ENCODE peak calls at places on chromosomes 13 and 19, in five cellular contexts. S is brain microvascular endothelial cell, H is HL-60, M is AG04449, N is stomach. I is an unnamed sample.

GRCh38 chr19:46471778-46472543 is 598 bp upstream of the PNMA8A start:
- DNase-seq in H (no peak), S (no peak), M (no peak), N (no peak), I (no peak)

GRCh38 chr19:50427997-50428425 is 4.7 kb upstream of the MYBPC2 start:
- DNase-seq in H (peak), S (peak), N (peak), M (peak), I (peak)

GRCh38 chr13:74045583-74045982 is 88.6 kb downstream of the KLF12 start:
- DNase-seq in M (no peak), N (no peak), S (no peak), H (no peak), I (no peak)

GRCh38 chr13:99501952-99502310 is 659 bp downstream of the TM9SF2 start:
- DNase-seq in M (no peak), N (peak), H (peak), S (peak), I (no peak)

GRCh38 chr19:460877-461609 is at the start of gene SHC2:
- DNase-seq in S (no peak), N (peak), H (no peak), M (no peak), I (no peak)

GRCh38 chr13:26423634-26424033 is 133.8 kb upstream of the WASF3 start:
- DNase-seq in M (no peak), S (no peak), H (no peak), N (no peak), I (no peak)

GRCh38 chr19:46732966-46733692 is 12.7 kb upstream of the FKRP start:
- DNase-seq in M (no peak), N (no peak), S (peak), H (peak), I (no peak)

GRCh38 chr19:28468701-28469459 is 744.1 kb downstream of the UQCRFS1 start:
- DNase-seq in H (peak), N (no peak), M (no peak), S (peak), I (no peak)

GRCh38 chr19:30017172-30017571 is 75.1 kb downstream of the URI1 start:
- DNase-seq in N (no peak), S (no peak), H (no peak), M (no peak), I (no peak)

GRCh38 chr13:81540777-81541176 is 1199.9 kb upstream of the SPRY2 start:
- DNase-seq in H (no peak), S (no peak), M (no peak), N (no peak), I (no peak)

GRCh38 chr19:35206379-35206778 is 22.2 kb downstream of the FAM187B start:
- DNase-seq in H (no peak), N (no peak), M (no peak), S (no peak), I (no peak)

GRCh38 chr13:51776179-51776578 is 27.8 kb downstream of the DHRS12 start:
- DNase-seq in S (no peak), H (no peak), N (no peak), M (no peak), I (no peak)

GRCh38 chr19:35471946-35472345 is 18.3 kb downstream of the KRTDAP start:
- DNase-seq in M (no peak), N (no peak), S (no peak), H (no peak), I (no peak)

GRCh38 chr13:89951341-89951740 is 1396.1 kb upstream of the MIR17HG start:
- DNase-seq in S (no peak), N (no peak), H (no peak), M (no peak), I (no peak)

GRCh38 chr13:100128373-100128772 is 39.5 kb downstream of the PCCA start:
- DNase-seq in M (no peak), S (peak), H (no peak), N (no peak), I (no peak)

GRCh38 chr19:10419646-10420443 is 493 bp upstream of the PDE4A start:
- DNase-seq in S (peak), H (no peak), N (no peak), M (no peak), I (peak)

GRCh38 chr19:18657590-18658365 is 20.9 kb downstream of the KLHL26 start:
- DNase-seq in N (no peak), M (no peak), S (peak), H (no peak), I (no peak)

DNA sequence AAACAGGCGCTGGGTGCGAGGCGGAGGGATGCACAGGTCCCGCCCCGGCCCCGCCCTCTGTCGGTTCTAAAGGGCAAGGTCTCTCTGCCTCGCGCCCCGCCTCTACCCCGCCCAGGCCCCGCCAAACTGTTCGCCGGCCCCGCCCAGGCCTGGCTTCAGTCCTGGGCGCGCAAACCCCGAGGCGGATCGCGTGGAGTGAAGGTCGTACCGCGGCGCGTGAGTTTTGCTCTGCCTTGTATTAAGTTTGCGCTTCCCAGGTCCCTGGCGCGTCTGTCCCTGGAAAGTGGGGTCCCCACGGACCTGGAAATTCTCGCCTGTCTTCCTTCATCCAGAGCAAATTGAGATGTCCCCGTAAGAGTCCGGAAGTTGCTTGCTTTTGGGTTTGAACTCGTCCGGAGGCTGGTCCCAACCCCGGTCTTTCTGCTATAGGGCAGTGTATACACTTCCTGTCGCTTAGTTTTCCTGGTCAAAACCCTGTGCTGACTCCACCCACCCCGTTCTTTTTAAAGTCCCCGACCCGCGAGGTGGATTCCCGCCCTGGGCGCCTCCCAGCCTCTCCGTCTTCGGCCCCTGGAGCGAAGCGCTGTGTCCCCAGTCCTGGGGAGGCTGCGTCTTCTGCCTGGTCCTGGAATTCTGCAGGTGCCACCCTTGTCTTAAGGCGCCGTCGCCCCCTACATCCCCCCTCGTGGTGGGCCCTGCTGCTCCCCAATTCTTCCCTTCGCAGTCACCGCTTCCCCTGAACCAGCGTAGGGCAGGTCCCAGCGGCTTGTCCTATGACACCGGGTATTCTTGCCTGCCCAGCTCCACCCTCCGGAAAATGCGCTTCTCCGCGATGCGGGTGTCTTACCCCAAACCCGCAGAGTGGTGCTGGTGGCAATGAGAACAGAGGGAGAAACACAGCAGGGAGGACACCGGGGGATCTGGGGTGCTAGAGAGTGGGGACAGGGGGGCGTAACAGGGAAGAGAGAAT is 8.6 kb downstream of the ZNF808 start:
- DNase-seq in N (peak), M (no peak), S (peak), H (no peak), I (peak)
- H3K4me3 ChIP-seq in N (peak), M (peak), S (peak), H (no peak), I (peak)

GRCh38 chr13:40247845-40248244 is 418.6 kb downstream of the FOXO1 start:
- DNase-seq in M (no peak), S (peak), N (no peak), H (no peak), I (no peak)

GRCh38 chr13:40254394-40254793 is 412.0 kb downstream of the FOXO1 start:
- DNase-seq in H (no peak), N (no peak), M (no peak), S (no peak), I (no peak)

GRCh38 chr13:40255551-40255950 is 410.9 kb downstream of the FOXO1 start:
- DNase-seq in M (no peak), N (no peak), H (no peak), S (no peak), I (no peak)

GRCh38 chr13:40252241-40252640 is 414.2 kb downstream of the FOXO1 start:
- DNase-seq in N (no peak), S (no peak), H (no peak), M (no peak), I (no peak)

GRCh38 chr13:40251343-40252032 is 415.0 kb downstream of the FOXO1 start:
- DNase-seq in S (no peak), H (no peak), M (no peak), N (no peak), I (no peak)
- TF ChIP-seq CTCF in S (no peak), H (no peak), M (no peak), N (no peak), I (no peak)

GRCh38 chr19:4829001-4829712 is 2.4 kb downstream of the TICAM1 start:
- DNase-seq in M (no peak), S (no peak), N (peak), H (peak), I (no peak)
- H3K4me3 ChIP-seq in M (peak), S (no peak), N (peak), H (no peak), I (no peak)

DNA sequence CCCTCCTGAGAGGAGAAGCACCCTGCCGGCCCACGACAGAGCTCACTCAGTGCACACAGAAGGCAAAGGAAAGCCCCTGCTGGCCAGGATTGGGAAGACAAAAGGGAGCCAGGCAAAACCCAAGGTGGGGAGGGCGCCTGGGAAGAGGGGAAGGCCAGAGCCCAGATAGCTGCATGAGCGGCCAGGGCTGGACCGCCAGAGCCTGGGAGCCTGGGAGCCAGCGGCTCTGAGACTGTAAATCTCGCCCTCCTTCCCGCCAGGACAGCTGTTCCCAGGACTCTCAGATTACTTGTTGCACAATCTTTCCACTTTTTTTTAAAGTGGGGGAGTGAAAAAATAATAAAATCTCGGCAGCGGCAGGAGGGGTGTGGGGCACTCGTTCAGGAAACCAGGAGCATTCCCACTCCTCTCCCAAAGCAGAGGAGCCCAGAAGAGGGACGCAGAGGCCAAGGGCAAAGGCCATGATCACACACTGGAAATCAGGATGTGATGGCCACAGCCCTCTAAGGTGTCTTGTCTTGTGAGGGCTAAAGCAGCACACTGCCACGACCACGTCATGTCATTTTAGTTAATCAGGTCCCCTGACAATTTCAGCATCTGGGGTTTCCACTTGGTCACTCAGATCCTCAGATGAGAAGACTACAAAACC is 19.6 kb upstream of the EPHX3 start:
- DNase-seq in H (no peak), S (peak), N (peak), M (peak), I (peak)
- TF ChIP-seq CTCF in H (no peak), S (peak), N (no peak), M (peak), I (peak)

GRCh38 chr13:39296193-39296592 is 257.9 kb downstream of the NHLRC3 start:
- DNase-seq in N (no peak), M (no peak), H (no peak), S (no peak), I (no peak)
- H3K4me3 ChIP-seq in N (no peak), M (no peak), H (no peak), S (no peak), I (no peak)

GRCh38 chr13:80419416-80419815 is 78.5 kb upstream of the SPRY2 start:
- DNase-seq in N (no peak), H (no peak), M (no peak), S (no peak), I (no peak)

GRCh38 chr13:80408270-80408669 is 67.3 kb upstream of the SPRY2 start:
- DNase-seq in N (no peak), H (peak), S (no peak), M (no peak), I (no peak)

GRCh38 chr13:80413611-80414010 is 72.7 kb upstream of the SPRY2 start:
- DNase-seq in N (no peak), H (no peak), S (no peak), M (no peak), I (no peak)
- TF ChIP-seq CTCF in N (no peak), H (no peak), S (no peak), M (no peak), I (no peak)

GRCh38 chr13:101412076-101412475 is 4.2 kb downstream of the NALCN start:
- DNase-seq in M (no peak), H (no peak), S (no peak), N (no peak), I (no peak)

GRCh38 chr13:101417501-101417900 is 1.2 kb upstream of the NALCN start:
- DNase-seq in H (no peak), N (no peak), S (no peak), M (no peak), I (no peak)

GRCh38 chr13:101415358-101416174 is 742 bp downstream of the NALCN start:
- DNase-seq in H (no peak), S (no peak), N (no peak), M (no peak), I (no peak)

GRCh38 chr13:101417043-101417406 is 717 bp upstream of the NALCN start:
- DNase-seq in M (no peak), N (no peak), S (peak), H (no peak), I (no peak)

DNA sequence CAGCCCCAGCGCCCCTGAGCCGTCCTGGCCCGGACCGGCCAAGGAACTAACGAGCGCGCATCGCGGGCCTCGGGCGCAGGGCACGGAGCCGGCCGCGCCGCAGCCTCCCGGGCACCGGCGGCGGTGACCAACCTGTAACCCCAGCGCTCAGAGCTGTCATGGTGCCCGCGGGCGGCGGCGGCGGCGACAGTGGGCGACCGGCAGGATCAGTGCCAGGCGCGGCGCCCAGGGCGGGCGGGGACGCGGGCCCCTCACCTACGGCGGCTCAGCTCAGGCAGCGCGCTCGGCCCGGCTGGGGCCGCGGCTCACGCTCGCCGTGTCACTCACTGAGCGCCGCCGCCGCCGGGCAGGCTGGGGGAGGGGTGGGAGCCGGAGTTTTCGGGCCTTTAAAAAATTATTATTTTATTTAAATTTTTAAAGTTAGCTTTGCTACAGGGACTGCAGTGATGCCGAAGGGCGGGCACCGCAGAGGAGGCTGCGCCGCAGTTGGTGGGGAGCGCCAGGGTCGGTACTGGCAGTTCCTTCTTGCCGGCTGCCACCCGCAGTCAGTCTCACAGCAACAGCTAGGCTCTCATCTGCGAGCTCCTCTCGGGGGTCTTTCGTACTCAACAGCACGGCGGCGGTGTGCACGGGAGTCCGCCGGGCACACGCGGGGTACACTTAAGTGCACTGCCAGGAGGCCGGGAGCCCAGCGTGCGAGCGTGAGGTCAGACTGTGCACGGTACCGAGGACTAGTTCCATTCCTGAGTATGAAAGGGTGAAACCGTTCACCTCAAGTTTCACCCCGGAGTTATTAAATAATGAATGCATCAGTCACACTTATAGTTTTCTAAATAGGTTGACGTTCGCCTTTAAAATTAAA is at the start of gene NALCN:
- DNase-seq in H (no peak), M (no peak), S (no peak), N (no peak), I (no peak)
- H3K4me3 ChIP-seq in H (no peak), M (peak), S (peak), N (peak), I (peak)

GRCh38 chr19:16340092-16340491 is 15.5 kb downstream of the KLF2 start:
- DNase-seq in S (peak), N (no peak), M (no peak), H (no peak), I (no peak)

GRCh38 chr19:16340654-16341053 is 16.0 kb downstream of the KLF2 start:
- DNase-seq in N (no peak), S (no peak), M (no peak), H (no peak), I (no peak)

GRCh38 chr19:16337809-16338469 is 13.3 kb downstream of the KLF2 start:
- DNase-seq in H (no peak), S (no peak), N (no peak), M (no peak), I (no peak)

GRCh38 chr19:16339361-16339725 is 14.7 kb downstream of the KLF2 start:
- DNase-seq in N (no peak), H (no peak), M (no peak), S (no peak), I (no peak)

GRCh38 chr19:16338470-16339360 is 14.1 kb downstream of the KLF2 start:
- DNase-seq in H (peak), S (peak), M (no peak), N (no peak), I (peak)
- TF ChIP-seq CTCF in H (no peak), S (peak), M (peak), N (no peak), I (no peak)

DNA sequence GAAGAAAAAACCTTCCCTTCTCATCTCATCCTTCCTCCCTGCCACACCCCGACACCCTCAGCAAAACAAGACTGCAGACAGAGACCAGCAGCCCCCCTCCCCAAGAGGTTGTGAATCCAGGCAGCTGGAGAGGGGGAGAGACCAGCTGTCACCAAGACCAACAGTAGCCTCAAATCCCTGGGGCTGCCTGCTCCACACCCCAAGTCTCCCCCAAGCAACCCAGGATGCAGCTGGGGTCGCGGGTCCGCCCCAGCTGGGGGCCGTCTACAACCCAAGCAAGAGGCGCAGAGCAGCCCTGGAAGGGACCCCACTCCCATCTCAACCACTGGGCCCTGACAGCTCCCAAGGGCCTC is 7.1 kb downstream of the KLF16 start:
- DNase-seq in N (no peak), S (no peak), H (no peak), M (no peak), I (no peak)
- H3K4me3 ChIP-seq in N (peak), S (peak), H (peak), M (peak), I (peak)